ENCODE peak calls at places on chromosomes 11 and 22, in five cellular contexts. One of them, this sample, is unnamed.

GRCh38 chr11:13206086-13206640 is 71.4 kb upstream of the BMAL1 start:
- DNase-seq in stimulated activated CD8-positive, alpha-beta memory T cell treated with anti-CD3 and anti-CD28 coated beads, Interleukin-7, amount 100 ng/mL, for 48 hours: no peak
- DNase-seq in fibroblast of mammary gland: no peak
- DNase-seq in NCI-H460: no peak
- DNase-seq in sigmoid colon: no peak
- DNase-seq in this sample: no peak

GRCh38 chr11:17978553-17979287 is 34.1 kb downstream of the SERGEF start:
- DNase-seq in stimulated activated CD8-positive, alpha-beta memory T cell treated with anti-CD3 and anti-CD28 coated beads, Interleukin-7, amount 100 ng/mL, for 48 hours: no peak
- DNase-seq in NCI-H460: peak; percentile 28
- DNase-seq in fibroblast of mammary gland: peak; percentile 58
- DNase-seq in sigmoid colon: no peak
- DNase-seq in this sample: peak; percentile 73

GRCh38 chr22:47586038-47586437 is 823.6 kb downstream of the TBC1D22A start:
- DNase-seq in sigmoid colon: peak; percentile 11
- DNase-seq in stimulated activated CD8-positive, alpha-beta memory T cell treated with anti-CD3 and anti-CD28 coated beads, Interleukin-7, amount 100 ng/mL, for 48 hours: no peak
- DNase-seq in fibroblast of mammary gland: no peak
- DNase-seq in NCI-H460: peak; percentile 1
- DNase-seq in this sample: no peak

GRCh38 chr11:134346101-134346975 is 14.6 kb downstream of the GLB1L2 start:
- DNase-seq in stimulated activated CD8-positive, alpha-beta memory T cell treated with anti-CD3 and anti-CD28 coated beads, Interleukin-7, amount 100 ng/mL, for 48 hours: no peak
- DNase-seq in sigmoid colon: no peak
- DNase-seq in NCI-H460: no peak
- DNase-seq in fibroblast of mammary gland: no peak
- DNase-seq in this sample: no peak

GRCh38 chr22:46649176-46650077 is 29.2 kb downstream of the GRAMD4 start:
- DNase-seq in NCI-H460: peak; percentile 9
- DNase-seq in sigmoid colon: no peak
- DNase-seq in fibroblast of mammary gland: peak; percentile 69
- DNase-seq in stimulated activated CD8-positive, alpha-beta memory T cell treated with anti-CD3 and anti-CD28 coated beads, Interleukin-7, amount 100 ng/mL, for 48 hours: no peak
- DNase-seq in this sample: peak; percentile 43

GRCh38 chr11:47863189-47863892 is 15.2 kb upstream of the NUP160 start:
- DNase-seq in stimulated activated CD8-positive, alpha-beta memory T cell treated with anti-CD3 and anti-CD28 coated beads, Interleukin-7, amount 100 ng/mL, for 48 hours: no peak
- DNase-seq in fibroblast of mammary gland: peak; percentile 89
- DNase-seq in sigmoid colon: no peak
- DNase-seq in NCI-H460: peak; percentile 47
- DNase-seq in this sample: peak; percentile 91

GRCh38 chr11:77474509-77475070 is 696 bp upstream of the PAK1 start:
- DNase-seq in fibroblast of mammary gland: no peak
- DNase-seq in NCI-H460: no peak
- DNase-seq in sigmoid colon: no peak
- DNase-seq in stimulated activated CD8-positive, alpha-beta memory T cell treated with anti-CD3 and anti-CD28 coated beads, Interleukin-7, amount 100 ng/mL, for 48 hours: no peak
- DNase-seq in this sample: no peak

GRCh38 chr22:23180301-23180892 is at the start of gene BCR:
- DNase-seq in sigmoid colon: peak; percentile 89
- DNase-seq in stimulated activated CD8-positive, alpha-beta memory T cell treated with anti-CD3 and anti-CD28 coated beads, Interleukin-7, amount 100 ng/mL, for 48 hours: no peak
- DNase-seq in NCI-H460: peak; percentile 33
- DNase-seq in fibroblast of mammary gland: peak; percentile 51
- DNase-seq in this sample: peak; percentile 88

GRCh38 chr22:20216863-20217499 is 51.1 kb downstream of the RTN4R start:
- DNase-seq in fibroblast of mammary gland: no peak
- DNase-seq in NCI-H460: no peak
- DNase-seq in stimulated activated CD8-positive, alpha-beta memory T cell treated with anti-CD3 and anti-CD28 coated beads, Interleukin-7, amount 100 ng/mL, for 48 hours: no peak
- DNase-seq in sigmoid colon: no peak
- DNase-seq in this sample: no peak

GRCh38 chr22:27984001-27984695 is 65.1 kb upstream of the PITPNB start:
- DNase-seq in sigmoid colon: peak; percentile 29
- DNase-seq in stimulated activated CD8-positive, alpha-beta memory T cell treated with anti-CD3 and anti-CD28 coated beads, Interleukin-7, amount 100 ng/mL, for 48 hours: no peak
- DNase-seq in fibroblast of mammary gland: no peak
- DNase-seq in NCI-H460: no peak
- DNase-seq in this sample: no peak

GRCh38 chr11:124069429-124070401 is 28.6 kb upstream of the OR10G7 start:
- DNase-seq in stimulated activated CD8-positive, alpha-beta memory T cell treated with anti-CD3 and anti-CD28 coated beads, Interleukin-7, amount 100 ng/mL, for 48 hours: peak; percentile 24
- DNase-seq in sigmoid colon: no peak
- DNase-seq in NCI-H460: peak; percentile 60
- DNase-seq in fibroblast of mammary gland: peak; percentile 62
- DNase-seq in this sample: peak; percentile 78

GRCh38 chr11:35216962-35217667 is 78.1 kb downstream of the CD44 start:
- DNase-seq in NCI-H460: no peak
- DNase-seq in fibroblast of mammary gland: no peak
- DNase-seq in sigmoid colon: no peak
- DNase-seq in stimulated activated CD8-positive, alpha-beta memory T cell treated with anti-CD3 and anti-CD28 coated beads, Interleukin-7, amount 100 ng/mL, for 48 hours: no peak
- DNase-seq in this sample: peak; percentile 40

GRCh38 chr11:28529540-28530410 is 421.6 kb downstream of the METTL15 start:
- DNase-seq in NCI-H460: peak; percentile 30
- DNase-seq in stimulated activated CD8-positive, alpha-beta memory T cell treated with anti-CD3 and anti-CD28 coated beads, Interleukin-7, amount 100 ng/mL, for 48 hours: no peak
- DNase-seq in fibroblast of mammary gland: peak; percentile 77
- DNase-seq in sigmoid colon: no peak
- DNase-seq in this sample: peak; percentile 71

GRCh38 chr11:66325140-66325754 is 8.4 kb upstream of the CD248 start:
- DNase-seq in fibroblast of mammary gland: no peak
- DNase-seq in stimulated activated CD8-positive, alpha-beta memory T cell treated with anti-CD3 and anti-CD28 coated beads, Interleukin-7, amount 100 ng/mL, for 48 hours: no peak
- DNase-seq in NCI-H460: no peak
- DNase-seq in sigmoid colon: no peak
- DNase-seq in this sample: peak; percentile 38

GRCh38 chr22:50502628-50503474 is 4.7 kb downstream of the LMF2 start:
- DNase-seq in NCI-H460: no peak
- DNase-seq in stimulated activated CD8-positive, alpha-beta memory T cell treated with anti-CD3 and anti-CD28 coated beads, Interleukin-7, amount 100 ng/mL, for 48 hours: no peak
- DNase-seq in fibroblast of mammary gland: no peak
- DNase-seq in sigmoid colon: no peak
- DNase-seq in this sample: no peak

GRCh38 chr22:44340271-44341239 is 27.8 kb upstream of the SHISAL1 start:
- DNase-seq in fibroblast of mammary gland: no peak
- DNase-seq in sigmoid colon: no peak
- DNase-seq in NCI-H460: no peak
- DNase-seq in stimulated activated CD8-positive, alpha-beta memory T cell treated with anti-CD3 and anti-CD28 coated beads, Interleukin-7, amount 100 ng/mL, for 48 hours: no peak
- DNase-seq in this sample: no peak

GRCh38 chr11:2091786-2092463 is 47.3 kb downstream of the IGF2 start:
- DNase-seq in fibroblast of mammary gland: no peak
- DNase-seq in stimulated activated CD8-positive, alpha-beta memory T cell treated with anti-CD3 and anti-CD28 coated beads, Interleukin-7, amount 100 ng/mL, for 48 hours: no peak
- DNase-seq in sigmoid colon: peak; percentile 40
- DNase-seq in NCI-H460: no peak
- DNase-seq in this sample: no peak

GRCh38 chr11:82901165-82901938 is at the start of gene DDIAS:
- DNase-seq in fibroblast of mammary gland: peak; percentile 97
- DNase-seq in stimulated activated CD8-positive, alpha-beta memory T cell treated with anti-CD3 and anti-CD28 coated beads, Interleukin-7, amount 100 ng/mL, for 48 hours: peak; percentile 76
- DNase-seq in NCI-H460: peak; percentile 95
- DNase-seq in sigmoid colon: peak; percentile 98
- DNase-seq in this sample: peak; percentile 99